ENCODE peak calls at places on chromosomes 16 and 17, in four cellular contexts. F, Z, X and J are unnamed samples.
A peak's percentile ranks its signal among the peaks of the same experiment; 100 is the strongest.

GRCh38 chr17:51238253-51238887 is 21.5 kb downstream of the MBTD1 start:
- DNase-seq in Z (no peak), F (no peak), X (no peak), J (no peak)

GRCh38 chr17:14308636-14308964 is 7.7 kb downstream of the HS3ST3B1 start:
- DNase-seq in X (no peak), F (no peak), Z (no peak), J (no peak)

GRCh38 chr17:12985431-12986285 is 32.2 kb downstream of the ELAC2 start:
- DNase-seq in Z (no peak), X (no peak), F (no peak), J (no peak)

GRCh38 chr16:66509576-66509975 is 40.3 kb downstream of the TK2 start:
- DNase-seq in Z (no peak), X (peak; percentile 47), F (no peak), J (no peak)

GRCh38 chr16:27460663-27461482 is 58.9 kb downstream of the IL21R start:
- DNase-seq in Z (no peak), X (no peak), F (no peak), J (no peak)

GRCh38 chr17:37743612-37743874 is 1.3 kb downstream of the HNF1B start:
- DNase-seq in Z (no peak), X (no peak), F (no peak), J (no peak)

GRCh38 chr17:81396722-81397313 is 1.6 kb downstream of the BAHCC1 start:
- DNase-seq in F (peak; percentile 26), X (no peak), Z (no peak), J (no peak)

GRCh38 chr17:17093764-17094163 is 51.5 kb downstream of the MPRIP start:
- DNase-seq in F (no peak), Z (no peak), X (no peak), J (no peak)

GRCh38 chr16:51167170-51167710 is 16.2 kb upstream of the SALL1 start:
- DNase-seq in Z (no peak), X (no peak), F (no peak), J (no peak)

GRCh38 chr17:72296456-72296855 is 175.6 kb downstream of the SOX9 start:
- DNase-seq in F (no peak), Z (no peak), X (no peak), J (no peak)

GRCh38 chr16:13517856-13518255 is 402.1 kb upstream of the ERCC4 start:
- DNase-seq in Z (no peak), F (no peak), X (no peak), J (no peak)

GRCh38 chr16:10003486-10003885 is 178.7 kb downstream of the GRIN2A start:
- DNase-seq in Z (no peak), X (no peak), F (no peak), J (no peak)

GRCh38 chr17:21039839-21040575 is 2.8 kb downstream of the USP22 start:
- DNase-seq in X (no peak), F (peak; percentile 9), Z (no peak), J (no peak)

GRCh38 chr17:1909985-1910384 is 80.2 kb downstream of the RPA1 start:
- DNase-seq in X (no peak), Z (no peak), F (no peak), J (no peak)

GRCh38 chr16:17461951-17462729 is 8.6 kb downstream of the XYLT1 start:
- DNase-seq in X (no peak), Z (no peak), F (no peak), J (no peak)

GRCh38 chr16:2001456-2002355 is 7.9 kb downstream of the ZNF598 start:
- DNase-seq in X (no peak), Z (no peak), F (no peak), J (no peak)

GRCh38 chr17:60901222-60901621 is 223.6 kb downstream of the BCAS3 start:
- DNase-seq in F (no peak), X (no peak), Z (no peak), J (no peak)

GRCh38 chr16:68377667-68378420 is 67.0 kb downstream of the PRMT7 start:
- DNase-seq in F (no peak), Z (no peak), X (peak; percentile 61), J (no peak)

GRCh38 chr17:16945141-16945493 is 26.8 kb downstream of the TNFRSF13B start:
- DNase-seq in Z (no peak), F (no peak), X (no peak), J (no peak)

GRCh38 chr16:8512941-8513624 is 77.2 kb downstream of the TMEM114 start:
- DNase-seq in F (no peak), X (no peak), Z (no peak), J (no peak)

GRCh38 chr17:1153795-1154546 is 25.8 kb downstream of the ABR start:
- DNase-seq in F (no peak), Z (no peak), X (no peak), J (peak; percentile 32)

GRCh38 chr16:53827741-53828140 is 123.8 kb downstream of the FTO start:
- DNase-seq in Z (no peak), X (no peak), F (no peak), J (no peak)

GRCh38 chr17:35748979-35749378 is 4.1 kb downstream of the GAS2L2 start:
- DNase-seq in X (no peak), Z (no peak), F (no peak), J (no peak)

GRCh38 chr16:8372141-8372540 is 218.2 kb downstream of the TMEM114 start:
- DNase-seq in X (no peak), Z (no peak), F (no peak), J (no peak)

GRCh38 chr16:52498640-52499039 is 48.3 kb downstream of the TOX3 start:
- DNase-seq in F (no peak), Z (no peak), X (no peak), J (no peak)

GRCh38 chr17:3015890-3016289 is 47.5 kb downstream of the OR1D5 start:
- DNase-seq in F (no peak), X (no peak), Z (no peak), J (no peak)

GRCh38 chr16:76386784-76387183 is 109.6 kb downstream of the CNTNAP4 start:
- DNase-seq in Z (no peak), X (no peak), F (no peak), J (no peak)

GRCh38 chr16:78448658-78449327 is 349.3 kb downstream of the WWOX start:
- DNase-seq in Z (no peak), F (no peak), X (no peak), J (no peak)

GRCh38 chr16:75251280-75252048 is at the start of gene BCAR1:
- DNase-seq in F (no peak), Z (peak; percentile 71), X (peak; percentile 79), J (peak; percentile 73)
- H3K4me3 ChIP-seq in F (no peak within 1 kb of the TSS), Z (peak within 1 kb of the TSS; percentile 84), X (peak within 1 kb of the TSS; percentile 88), J (peak within 1 kb of the TSS; percentile 84)

GRCh38 chr16:58411736-58412614 is 19.7 kb downstream of the GINS3 start:
- DNase-seq in F (no peak), Z (no peak), X (no peak), J (no peak)
- H3K4me3 ChIP-seq in F (no peak overlapping the region), Z (no peak overlapping the region), X (no peak overlapping the region), J (no peak overlapping the region)

GRCh38 chr17:7579839-7580630 is 597 bp downstream of the CD68 start:
- DNase-seq in F (no peak), X (no peak), Z (no peak), J (no peak)
- H3K4me3 ChIP-seq in F (peak overlapping the region; percentile 13), X (peak overlapping the region; percentile 73), Z (peak overlapping the region; percentile 6), J (peak overlapping the region; percentile 29)

GRCh38 chr17:78332530-78332929 is 27.3 kb downstream of the SOCS3 start:
- DNase-seq in X (no peak), Z (no peak), F (no peak), J (no peak)

GRCh38 chr17:78332991-78333390 is 26.9 kb downstream of the SOCS3 start:
- DNase-seq in X (no peak), F (no peak), Z (no peak), J (no peak)

GRCh38 chr17:78330570-78331224 is 29.2 kb downstream of the SOCS3 start:
- DNase-seq in Z (no peak), F (no peak), X (no peak), J (no peak)

GRCh38 chr17:78327880-78328279 is 32.0 kb downstream of the SOCS3 start:
- DNase-seq in F (no peak), X (no peak), Z (no peak), J (no peak)

DNA sequence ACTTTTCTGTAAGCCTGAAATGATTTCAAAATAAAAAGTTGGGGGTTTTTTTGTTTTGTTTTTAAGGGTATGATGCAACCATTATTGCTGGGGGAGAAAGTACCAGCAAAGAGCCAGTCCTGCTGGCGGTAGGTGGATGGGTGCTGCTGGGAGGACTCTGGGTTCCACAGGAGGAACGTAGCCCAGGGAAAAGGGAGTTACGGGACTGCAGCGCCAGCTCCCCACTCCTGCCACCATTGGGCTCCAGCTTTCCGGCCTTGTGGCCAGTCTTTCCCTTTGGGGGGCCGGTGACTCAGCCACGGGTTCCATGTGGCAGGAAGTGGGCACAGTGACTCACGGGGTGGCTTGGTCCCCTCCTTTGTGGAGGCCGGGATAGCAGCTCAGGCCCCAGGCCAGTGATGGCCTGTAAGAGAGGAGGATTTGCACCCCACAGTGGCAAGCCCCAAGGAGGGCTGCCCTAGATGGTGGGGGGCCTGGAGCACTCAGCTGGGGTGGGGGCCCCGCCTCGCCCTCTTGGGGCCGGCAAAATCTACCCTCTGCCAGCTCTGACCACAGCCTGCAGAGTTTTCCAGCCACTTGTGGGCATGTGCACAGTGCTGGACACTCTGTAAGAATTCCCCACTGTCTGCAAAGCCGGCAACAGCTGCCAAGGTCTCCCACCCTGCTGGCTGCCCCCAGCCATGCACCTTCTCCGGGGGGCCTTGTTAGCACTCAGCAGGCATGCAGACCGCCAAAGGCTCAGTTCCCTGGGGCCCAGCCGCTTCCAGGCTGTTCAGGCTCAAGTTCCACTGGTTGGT is 30.4 kb downstream of the SOCS3 start:
- DNase-seq in X (no peak), Z (no peak), F (no peak), J (no peak)
- H3K4me3 ChIP-seq in X (no peak overlapping the region), Z (no peak overlapping the region), F (no peak overlapping the region), J (no peak overlapping the region)

DNA sequence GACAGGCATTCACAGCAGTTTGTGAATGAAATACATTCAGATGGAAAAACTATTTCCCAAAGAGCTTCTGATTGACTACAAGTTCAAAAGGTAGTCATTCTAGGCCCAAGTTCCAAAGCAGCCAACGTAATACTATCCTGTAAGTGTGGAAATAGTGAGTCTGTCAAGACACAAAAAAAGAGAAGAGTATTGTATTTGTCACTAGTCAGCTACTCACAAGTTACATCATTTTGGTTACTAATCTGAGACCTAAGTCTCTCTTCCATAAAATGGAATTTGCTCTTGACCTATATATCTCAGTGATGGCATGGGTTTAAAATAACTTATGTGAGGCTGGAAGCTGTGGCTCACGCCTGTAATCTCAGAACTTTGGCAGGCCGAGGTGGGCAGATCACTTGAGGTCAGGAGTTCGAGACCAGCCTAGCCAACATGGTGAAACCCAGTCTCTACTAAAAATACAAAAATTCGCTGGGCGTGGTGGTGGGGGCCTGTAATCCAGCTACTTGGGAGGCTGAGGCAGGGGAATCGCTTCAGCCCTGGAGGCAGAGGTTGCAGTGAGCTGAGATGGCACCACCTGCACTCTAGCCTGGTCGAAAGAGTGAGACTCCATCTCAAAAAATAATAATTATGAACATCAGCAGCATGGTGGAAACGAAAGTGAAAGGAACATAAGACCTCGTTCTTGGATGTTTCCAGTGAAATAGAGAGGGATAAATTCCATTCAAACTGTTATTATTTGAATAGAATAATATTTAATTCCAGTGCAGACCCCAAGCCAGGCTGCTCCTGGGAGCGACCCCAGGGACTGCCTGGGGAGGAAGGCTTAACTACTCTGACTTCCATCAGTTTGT is 2.9 kb downstream of the CMC2 start:
- DNase-seq in X (no peak), Z (no peak), F (no peak), J (no peak)
- H3K4me3 ChIP-seq in X (peak overlapping the region; percentile 42), Z (peak overlapping the region; percentile 15), F (peak overlapping the region; percentile 52), J (peak overlapping the region; percentile 41)